ENCODE peak calls at places on chromosome 1, in ten cellular contexts. One of them, this sample, is unnamed. For H3K9me3, the result is how much of the 10 kb centered on the place peaks cover.

GRCh38 chr1:240151126-240151735 is 59.5 kb downstream of the FMN2 start:
- DNase-seq in CD4-positive, alpha-beta T cell: no peak
- DNase-seq in testis: no peak
- DNase-seq in IMR-90: no peak
- DNase-seq in A549: no peak
- DNase-seq in lung: no peak
- DNase-seq in colonic mucosa: no peak
- DNase-seq in H1: no peak
- DNase-seq in uterus: no peak
- DNase-seq in psoas muscle: no peak
- DNase-seq in this sample: no peak

GRCh38 chr1:31677949-31678348 is 25.9 kb downstream of the COL16A1 start:
- DNase-seq in CD4-positive, alpha-beta T cell: no peak
- DNase-seq in testis: no peak
- DNase-seq in IMR-90: no peak
- DNase-seq in A549: no peak
- DNase-seq in lung: no peak
- DNase-seq in colonic mucosa: no peak
- DNase-seq in H1: no peak
- DNase-seq in uterus: no peak
- DNase-seq in psoas muscle: no peak
- DNase-seq in this sample: no peak

GRCh38 chr1:214310010-214310409 is 29.1 kb downstream of the SMYD2 start:
- DNase-seq in CD4-positive, alpha-beta T cell: no peak
- DNase-seq in testis: no peak
- DNase-seq in IMR-90: peak
- DNase-seq in A549: no peak
- DNase-seq in lung: no peak
- DNase-seq in colonic mucosa: no peak
- DNase-seq in H1: no peak
- DNase-seq in uterus: no peak
- DNase-seq in psoas muscle: no peak
- DNase-seq in this sample: no peak

GRCh38 chr1:236029428-236029940 is 35.4 kb downstream of the NID1 start:
- DNase-seq in CD4-positive, alpha-beta T cell: no peak
- DNase-seq in testis: no peak
- DNase-seq in IMR-90: no peak
- DNase-seq in A549: no peak
- DNase-seq in lung: no peak
- DNase-seq in colonic mucosa: no peak
- DNase-seq in H1: no peak
- DNase-seq in uterus: peak
- DNase-seq in psoas muscle: no peak
- DNase-seq in this sample: no peak

GRCh38 chr1:55259906-55260608 is 44.9 kb upstream of the USP24 start:
- DNase-seq in CD4-positive, alpha-beta T cell: no peak
- DNase-seq in testis: no peak
- DNase-seq in IMR-90: no peak
- DNase-seq in A549: no peak
- DNase-seq in lung: no peak
- DNase-seq in colonic mucosa: no peak
- DNase-seq in H1: no peak
- DNase-seq in uterus: no peak
- DNase-seq in psoas muscle: no peak
- DNase-seq in this sample: no peak

GRCh38 chr1:67710417-67710816 is 25.4 kb downstream of the GADD45A start:
- DNase-seq in CD4-positive, alpha-beta T cell: no peak
- DNase-seq in testis: peak
- DNase-seq in IMR-90: peak
- DNase-seq in A549: no peak
- DNase-seq in lung: no peak
- DNase-seq in colonic mucosa: no peak
- DNase-seq in H1: no peak
- DNase-seq in uterus: no peak
- DNase-seq in psoas muscle: no peak
- DNase-seq in this sample: peak

GRCh38 chr1:78541479-78541878 is 50.7 kb downstream of the PTGFR start:
- DNase-seq in CD4-positive, alpha-beta T cell: no peak
- DNase-seq in testis: no peak
- DNase-seq in IMR-90: no peak
- DNase-seq in A549: no peak
- DNase-seq in lung: no peak
- DNase-seq in colonic mucosa: no peak
- DNase-seq in H1: no peak
- DNase-seq in uterus: no peak
- DNase-seq in psoas muscle: no peak
- DNase-seq in this sample: no peak

GRCh38 chr1:104765115-104765514 is 1015.4 kb downstream of the AMY1C start:
- DNase-seq in CD4-positive, alpha-beta T cell: no peak
- DNase-seq in testis: no peak
- DNase-seq in IMR-90: no peak
- DNase-seq in A549: no peak
- DNase-seq in lung: no peak
- DNase-seq in colonic mucosa: no peak
- DNase-seq in H1: no peak
- DNase-seq in uterus: no peak
- DNase-seq in psoas muscle: no peak
- DNase-seq in this sample: no peak

GRCh38 chr1:9823943-9824701 is at the start of gene CLSTN1:
- DNase-seq in CD4-positive, alpha-beta T cell: peak
- DNase-seq in testis: peak
- DNase-seq in IMR-90: peak
- DNase-seq in A549: peak
- DNase-seq in lung: peak
- DNase-seq in colonic mucosa: peak
- DNase-seq in H1: no peak
- DNase-seq in uterus: peak
- DNase-seq in psoas muscle: peak
- DNase-seq in this sample: peak

GRCh38 chr1:154938604-154939399 is 2.3 kb upstream of the PMVK start:
- DNase-seq in CD4-positive, alpha-beta T cell: no peak
- DNase-seq in testis: peak
- DNase-seq in IMR-90: no peak
- DNase-seq in A549: no peak
- DNase-seq in lung: no peak
- DNase-seq in colonic mucosa: no peak
- DNase-seq in H1: no peak
- DNase-seq in uterus: no peak
- DNase-seq in psoas muscle: no peak
- DNase-seq in this sample: no peak

GRCh38 chr1:178933709-178934573 is 63.1 kb upstream of the ANGPTL1 start:
- DNase-seq in CD4-positive, alpha-beta T cell: no peak
- DNase-seq in testis: no peak
- DNase-seq in IMR-90: no peak
- DNase-seq in A549: no peak
- DNase-seq in lung: no peak
- DNase-seq in colonic mucosa: no peak
- DNase-seq in H1: no peak
- DNase-seq in uterus: peak
- DNase-seq in psoas muscle: no peak
- DNase-seq in this sample: no peak

GRCh38 chr1:27366411-27367159 is at the start of gene MAP3K6:
- DNase-seq in CD4-positive, alpha-beta T cell: no peak
- DNase-seq in testis: peak
- DNase-seq in IMR-90: peak
- DNase-seq in A549: peak
- DNase-seq in lung: peak
- DNase-seq in colonic mucosa: peak
- DNase-seq in H1: no peak
- DNase-seq in uterus: peak
- DNase-seq in psoas muscle: peak
- DNase-seq in this sample: peak

GRCh38 chr1:27366113-27366410 is 699 bp downstream of the MAP3K6 start:
- DNase-seq in CD4-positive, alpha-beta T cell: peak
- DNase-seq in testis: peak
- DNase-seq in IMR-90: peak
- DNase-seq in A549: peak
- DNase-seq in lung: peak
- DNase-seq in colonic mucosa: peak
- DNase-seq in H1: no peak
- DNase-seq in uterus: peak
- DNase-seq in psoas muscle: peak
- DNase-seq in this sample: peak

GRCh38 chr1:27372022-27372807 is 2.4 kb downstream of the FCN3 start:
- DNase-seq in CD4-positive, alpha-beta T cell: no peak
- DNase-seq in testis: peak
- DNase-seq in IMR-90: no peak
- DNase-seq in A549: no peak
- DNase-seq in lung: no peak
- DNase-seq in colonic mucosa: no peak
- DNase-seq in H1: no peak
- DNase-seq in uterus: no peak
- DNase-seq in psoas muscle: no peak
- DNase-seq in this sample: no peak

GRCh38 chr1:27367160-27367650 is 444 bp upstream of the MAP3K6 start:
- DNase-seq in CD4-positive, alpha-beta T cell: no peak
- DNase-seq in testis: no peak
- DNase-seq in IMR-90: no peak
- DNase-seq in A549: no peak
- DNase-seq in lung: no peak
- DNase-seq in colonic mucosa: no peak
- DNase-seq in H1: no peak
- DNase-seq in uterus: no peak
- DNase-seq in psoas muscle: no peak
- DNase-seq in this sample: no peak

GRCh38 chr1:27368872-27369703 is 2.3 kb upstream of the MAP3K6 start:
- DNase-seq in CD4-positive, alpha-beta T cell: no peak
- DNase-seq in testis: no peak
- DNase-seq in IMR-90: peak
- DNase-seq in A549: no peak
- DNase-seq in lung: no peak
- DNase-seq in colonic mucosa: no peak
- DNase-seq in H1: no peak
- DNase-seq in uterus: no peak
- DNase-seq in psoas muscle: no peak
- DNase-seq in this sample: no peak
- TF ChIP-seq CTCF in CD4-positive, alpha-beta T cell: no peak
- TF ChIP-seq CTCF in testis: peak
- TF ChIP-seq CTCF in IMR-90: peak
- TF ChIP-seq CTCF in A549: peak
- TF ChIP-seq CTCF in lung: no peak
- TF ChIP-seq CTCF in colonic mucosa: no peak
- TF ChIP-seq CTCF in H1: peak
- TF ChIP-seq CTCF in uterus: no peak
- TF ChIP-seq CTCF in psoas muscle: no peak
- TF ChIP-seq CTCF in this sample: no peak

GRCh38 chr1:81299892-81300291 is 500.8 kb upstream of the ADGRL2 start:
- DNase-seq in CD4-positive, alpha-beta T cell: no peak
- DNase-seq in testis: no peak
- DNase-seq in IMR-90: no peak
- DNase-seq in A549: no peak
- DNase-seq in lung: no peak
- DNase-seq in colonic mucosa: no peak
- DNase-seq in H1: no peak
- DNase-seq in uterus: no peak
- DNase-seq in psoas muscle: no peak
- DNase-seq in this sample: no peak

GRCh38 chr1:81296584-81296983 is 504.1 kb upstream of the ADGRL2 start:
- DNase-seq in CD4-positive, alpha-beta T cell: no peak
- DNase-seq in testis: no peak
- DNase-seq in IMR-90: no peak
- DNase-seq in A549: no peak
- DNase-seq in lung: no peak
- DNase-seq in colonic mucosa: no peak
- DNase-seq in H1: no peak
- DNase-seq in uterus: no peak
- DNase-seq in psoas muscle: no peak
- DNase-seq in this sample: no peak

GRCh38 chr1:81304187-81304586 is 496.5 kb upstream of the ADGRL2 start:
- DNase-seq in CD4-positive, alpha-beta T cell: no peak
- DNase-seq in testis: no peak
- DNase-seq in IMR-90: peak
- DNase-seq in A549: peak
- DNase-seq in lung: no peak
- DNase-seq in colonic mucosa: no peak
- DNase-seq in H1: no peak
- DNase-seq in uterus: no peak
- DNase-seq in psoas muscle: no peak
- DNase-seq in this sample: no peak

GRCh38 chr1:81298321-81298720 is 502.4 kb upstream of the ADGRL2 start:
- DNase-seq in CD4-positive, alpha-beta T cell: no peak
- DNase-seq in testis: no peak
- DNase-seq in IMR-90: peak
- DNase-seq in A549: no peak
- DNase-seq in lung: no peak
- DNase-seq in colonic mucosa: no peak
- DNase-seq in H1: no peak
- DNase-seq in uterus: no peak
- DNase-seq in psoas muscle: no peak
- DNase-seq in this sample: no peak
- H3K9me3 ChIP-seq in CD4-positive, alpha-beta T cell: under half
- H3K9me3 ChIP-seq in testis: under half
- H3K9me3 ChIP-seq in IMR-90: under half
- H3K9me3 ChIP-seq in A549: under half
- H3K9me3 ChIP-seq in lung: under half
- H3K9me3 ChIP-seq in colonic mucosa: under half
- H3K9me3 ChIP-seq in H1: under half
- H3K9me3 ChIP-seq in uterus: under half
- H3K9me3 ChIP-seq in psoas muscle: under half
- H3K9me3 ChIP-seq in this sample: under half

GRCh38 chr1:187817782-187818181 is 989.0 kb downstream of the PLA2G4A start:
- DNase-seq in CD4-positive, alpha-beta T cell: no peak
- DNase-seq in testis: no peak
- DNase-seq in IMR-90: no peak
- DNase-seq in A549: no peak
- DNase-seq in lung: no peak
- DNase-seq in colonic mucosa: no peak
- DNase-seq in H1: no peak
- DNase-seq in uterus: no peak
- DNase-seq in psoas muscle: no peak
- DNase-seq in this sample: no peak
- TF ChIP-seq CTCF in CD4-positive, alpha-beta T cell: no peak
- TF ChIP-seq CTCF in testis: no peak
- TF ChIP-seq CTCF in IMR-90: no peak
- TF ChIP-seq CTCF in A549: no peak
- TF ChIP-seq CTCF in lung: no peak
- TF ChIP-seq CTCF in colonic mucosa: no peak
- TF ChIP-seq CTCF in H1: no peak
- TF ChIP-seq CTCF in uterus: no peak
- TF ChIP-seq CTCF in psoas muscle: no peak
- TF ChIP-seq CTCF in this sample: no peak

GRCh38 chr1:74427676-74428075 is 84.7 kb downstream of the LRRC53 start:
- DNase-seq in CD4-positive, alpha-beta T cell: no peak
- DNase-seq in testis: no peak
- DNase-seq in IMR-90: peak
- DNase-seq in A549: no peak
- DNase-seq in lung: no peak
- DNase-seq in colonic mucosa: no peak
- DNase-seq in H1: no peak
- DNase-seq in uterus: no peak
- DNase-seq in psoas muscle: no peak
- DNase-seq in this sample: no peak
- H3K9me3 ChIP-seq in CD4-positive, alpha-beta T cell: under half
- H3K9me3 ChIP-seq in testis: under half
- H3K9me3 ChIP-seq in IMR-90: under half
- H3K9me3 ChIP-seq in A549: under half
- H3K9me3 ChIP-seq in lung: under half
- H3K9me3 ChIP-seq in colonic mucosa: under half
- H3K9me3 ChIP-seq in H1: under half
- H3K9me3 ChIP-seq in uterus: under half
- H3K9me3 ChIP-seq in psoas muscle: under half
- H3K9me3 ChIP-seq in this sample: under half